ENCODE peak calls at places on chromosomes 3 and 15, in seven cellular contexts. M is H1, Y is GM12878, D is K562, Q is HCT116, C is HepG2, Z is SK-N-SH. L is an unnamed sample.
A peak's percentile ranks its signal among the peaks of the same experiment; 100 is the strongest.

GRCh38 chr15:85408270-85408746 is 27.9 kb downstream of the AKAP13 start:
- DNase-seq in M (no peak), Y (peak; percentile 84), D (no peak), Q (no peak), C (no peak), Z (no peak), L (no peak)

GRCh38 chr3:10192953-10193691 is 28.4 kb downstream of the IRAK2 start:
- DNase-seq in M (no peak), Y (peak; percentile 91), D (no peak), Q (no peak), C (peak; percentile 28), Z (peak; percentile 39), L (no peak)

GRCh38 chr3:115217678-115218451 is 70.8 kb upstream of the ZBTB20 start:
- DNase-seq in M (peak; percentile 25), Y (no peak), D (peak; percentile 8), Q (peak; percentile 42), C (peak; percentile 32), Z (peak; percentile 35), L (peak; percentile 28)

GRCh38 chr15:72117448-72117697 is 577 bp downstream of the MYO9A start:
- DNase-seq in M (peak; percentile 25), Y (no peak), D (peak; percentile 52), Q (peak; percentile 40), C (peak; percentile 32), Z (peak; percentile 79), L (peak; percentile 79)

GRCh38 chr3:41265823-41266273 is 66.5 kb downstream of the CTNNB1 start:
- DNase-seq in M (no peak), Y (no peak), D (no peak), Q (no peak), C (peak; percentile 96), Z (peak; percentile 28), L (no peak)

GRCh38 chr3:160413613-160414248 is 14.3 kb downstream of the SMC4 start:
- DNase-seq in M (peak; percentile 39), Y (peak; percentile 19), D (peak; percentile 59), Q (peak; percentile 60), C (peak; percentile 70), Z (peak; percentile 64), L (no peak)

GRCh38 chr3:173096994-173097785 is 43.8 kb downstream of the SPATA16 start:
- DNase-seq in M (no peak), Y (no peak), D (no peak), Q (peak; percentile 10), C (no peak), Z (no peak), L (no peak)

GRCh38 chr15:29538110-29538509 is 268.5 kb upstream of the NSMCE3 start:
- DNase-seq in M (no peak), Y (no peak), D (no peak), Q (no peak), C (no peak), Z (no peak), L (peak; percentile 16)

GRCh38 chr3:128965818-128966217 is 28.1 kb downstream of the CFAP92 start:
- DNase-seq in M (no peak), Y (no peak), D (no peak), Q (no peak), C (no peak), Z (no peak), L (peak; percentile 37)

GRCh38 chr3:140906785-140907184 is 34.9 kb upstream of the SLC25A36 start:
- DNase-seq in M (no peak), Y (no peak), D (no peak), Q (no peak), C (no peak), Z (no peak), L (no peak)

GRCh38 chr15:67458449-67458848 is 62.5 kb upstream of the C15orf61 start:
- DNase-seq in M (no peak), Y (no peak), D (no peak), Q (no peak), C (no peak), Z (no peak), L (no peak)

GRCh38 chr3:47406762-47407149 is 25.9 kb downstream of the PTPN23 start:
- DNase-seq in M (no peak), Y (no peak), D (no peak), Q (no peak), C (no peak), Z (no peak), L (no peak)

GRCh38 chr15:38809621-38810020 is 245.0 kb upstream of the RASGRP1 start:
- DNase-seq in M (no peak), Y (no peak), D (no peak), Q (no peak), C (no peak), Z (no peak), L (no peak)

GRCh38 chr15:44537728-44538240 is 837 bp downstream of the EIF3J start:
- DNase-seq in M (no peak), Y (no peak), D (peak; percentile 50), Q (no peak), C (peak; percentile 49), Z (peak; percentile 33), L (peak; percentile 10)

GRCh38 chr3:72247645-72248388 is 462.9 kb upstream of the PROK2 start:
- DNase-seq in M (no peak), Y (no peak), D (no peak), Q (no peak), C (no peak), Z (no peak), L (no peak)

GRCh38 chr3:154229217-154229590 is 95.1 kb downstream of the DHX36 start:
- DNase-seq in M (no peak), Y (no peak), D (no peak), Q (no peak), C (no peak), Z (no peak), L (no peak)

GRCh38 chr15:51982770-51983103 is 11.2 kb upstream of the LEO1 start:
- DNase-seq in M (no peak), Y (no peak), D (no peak), Q (no peak), C (no peak), Z (no peak), L (no peak)

DNA sequence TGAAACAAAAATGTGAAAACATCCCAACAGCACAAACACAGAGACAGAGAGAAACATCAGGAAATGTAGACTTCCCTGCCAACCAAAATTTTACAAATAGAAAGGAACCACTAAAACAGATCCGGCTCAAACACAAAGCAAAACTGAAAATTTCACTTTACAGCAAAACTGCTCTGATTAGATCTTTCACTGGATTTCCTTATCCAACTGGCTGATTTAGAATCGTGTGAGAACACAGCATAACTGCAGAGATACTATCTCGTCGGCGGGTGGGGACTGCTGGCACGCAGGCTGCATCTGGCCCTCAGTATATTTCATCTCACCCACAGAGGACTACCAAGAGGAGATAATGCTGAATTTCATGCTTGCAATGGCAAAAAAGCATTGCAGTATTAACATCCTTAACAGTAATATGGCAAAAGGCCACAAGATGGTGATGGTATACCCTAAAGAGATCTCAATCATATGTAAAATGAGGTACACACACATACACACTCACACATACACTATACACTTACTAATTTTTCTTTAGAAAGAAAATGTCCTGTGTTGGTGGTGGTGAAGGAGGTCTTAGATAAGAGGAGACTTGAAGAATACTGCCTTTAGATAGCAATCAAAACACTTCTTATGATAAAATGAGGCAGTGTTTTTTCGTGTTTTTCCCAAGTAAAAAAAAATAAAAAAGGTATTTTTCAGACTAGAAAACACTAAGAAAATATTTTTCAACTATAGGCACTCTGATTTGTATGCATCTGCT is 10.6 kb upstream of the LEO1 start:
- DNase-seq in M (no peak), Y (peak; percentile 92), D (peak; percentile 57), Q (peak; percentile 50), C (peak; percentile 75), Z (peak; percentile 75), L (peak; percentile 21)
- TF ChIP-seq JUND in M (no peak), Y (no peak), D (peak; percentile 23), Q (no peak), C (no peak), Z (no peak), L (no peak)

DNA sequence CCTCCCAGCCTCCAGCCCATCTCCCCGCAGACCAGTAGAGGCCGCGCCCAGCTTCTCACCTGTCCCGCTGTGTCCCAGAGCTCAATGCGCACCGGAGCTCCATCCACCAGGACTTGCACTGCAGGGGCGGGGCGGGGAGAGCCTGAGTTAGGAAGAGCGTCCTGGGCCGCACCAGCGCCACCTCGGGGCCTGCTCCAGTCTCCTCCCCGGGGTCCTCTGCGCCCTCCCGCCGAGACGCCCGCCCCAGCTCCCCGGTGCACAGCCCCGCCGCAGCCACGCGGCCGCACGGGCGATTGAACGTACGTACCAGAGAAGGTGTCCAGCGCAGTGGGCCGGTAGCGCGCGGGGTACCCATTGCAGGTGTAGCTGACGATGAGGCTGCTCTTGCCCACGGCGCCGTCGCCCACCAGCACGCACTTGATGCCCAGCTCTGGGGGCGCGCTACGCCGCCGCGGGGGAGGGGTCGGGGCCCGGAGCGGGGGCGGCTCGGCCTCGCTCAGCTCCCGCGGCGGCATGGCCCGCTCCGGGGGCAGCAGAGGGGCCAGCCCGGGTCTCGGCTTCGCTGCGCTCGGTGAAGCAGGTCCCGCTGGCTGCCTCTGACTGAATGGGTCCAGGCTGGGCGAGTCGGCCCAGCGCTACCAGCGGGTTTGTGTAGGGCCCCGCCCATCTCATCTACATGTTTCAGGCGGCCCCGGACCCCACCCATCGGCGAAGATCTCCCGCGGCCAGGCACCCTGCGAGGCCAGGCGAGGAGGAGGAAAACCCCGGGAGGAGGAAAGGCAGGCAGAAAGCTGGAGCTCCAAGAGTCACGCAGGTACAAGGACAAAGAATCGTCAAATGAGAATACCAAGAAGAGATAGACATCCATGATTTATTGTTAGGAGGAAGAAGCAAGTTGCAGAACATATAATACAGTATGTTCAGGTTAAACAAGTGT is at the start of gene RHOV:
- DNase-seq in M (peak; percentile 51), Y (no peak), D (peak; percentile 88), Q (peak; percentile 67), C (peak; percentile 62), Z (peak; percentile 92), L (peak; percentile 95)
- TF ChIP-seq JUND in M (no peak), Y (no peak), D (no peak), Q (no peak), C (no peak), Z (no peak), L (no peak)

GRCh38 chr15:64907991-64908390 is 3.7 kb upstream of the ANKDD1A start:
- DNase-seq in M (no peak), Y (no peak), D (no peak), Q (no peak), C (no peak), Z (no peak), L (no peak)
- TF ChIP-seq JUND in M (no peak), Y (no peak), D (no peak), Q (no peak), C (no peak), Z (no peak), L (no peak)

DNA sequence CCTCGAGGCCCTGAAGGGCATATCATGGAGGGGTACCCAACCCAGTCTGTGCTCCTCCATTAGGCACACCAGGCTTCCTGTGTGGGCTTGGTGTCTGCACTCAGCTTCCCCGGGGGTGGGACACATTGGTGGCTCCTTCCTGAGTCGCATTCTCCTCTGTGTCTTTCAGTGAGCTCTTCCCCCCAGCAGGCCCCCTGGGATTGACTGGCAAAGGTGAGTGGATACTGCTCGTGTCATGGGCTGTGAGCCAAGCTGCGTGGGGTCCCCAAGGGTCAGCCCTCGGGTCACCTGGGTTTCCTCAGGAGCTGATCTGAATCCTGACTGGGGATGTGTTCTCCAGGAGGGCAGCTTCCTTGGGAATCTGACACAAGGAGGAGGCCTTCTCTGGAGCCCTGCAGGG is 231.0 kb downstream of the SNRPN start:
- DNase-seq in M (no peak), Y (no peak), D (no peak), Q (no peak), C (no peak), Z (no peak), L (no peak)
- TF ChIP-seq JUND in M (no peak), Y (no peak), D (no peak), Q (no peak), C (no peak), Z (no peak), L (no peak)